ENCODE peak calls at places on chromosome 20, in ten cellular contexts. One of them, this sample, is unnamed.

GRCh38 chr20:8675896-8676295 is 393.0 kb upstream of the PLCB4 start:
- DNase-seq in lung: no peak
- DNase-seq in MCF 10A: no peak
- DNase-seq in IMR-90: no peak
- DNase-seq in CD8-positive, alpha-beta T cell: no peak
- DNase-seq in GM10248: no peak
- DNase-seq in BE2C: no peak
- DNase-seq in neural progenitor cell: no peak
- DNase-seq in GM13977: no peak
- DNase-seq in cardiac muscle cell: no peak
- DNase-seq in this sample: no peak

GRCh38 chr20:443223-443793 is 19.0 kb downstream of the TBC1D20 start:
- DNase-seq in lung: no peak
- DNase-seq in MCF 10A: no peak
- DNase-seq in IMR-90: no peak
- DNase-seq in CD8-positive, alpha-beta T cell: no peak
- DNase-seq in GM10248: no peak
- DNase-seq in BE2C: no peak
- DNase-seq in neural progenitor cell: no peak
- DNase-seq in GM13977: no peak
- DNase-seq in cardiac muscle cell: no peak
- DNase-seq in this sample: no peak

GRCh38 chr20:10430000-10430466 is 4.0 kb downstream of the MKKS start:
- DNase-seq in lung: no peak
- DNase-seq in MCF 10A: no peak
- DNase-seq in IMR-90: peak; percentile 32
- DNase-seq in CD8-positive, alpha-beta T cell: no peak
- DNase-seq in GM10248: no peak
- DNase-seq in BE2C: no peak
- DNase-seq in neural progenitor cell: no peak
- DNase-seq in GM13977: no peak
- DNase-seq in cardiac muscle cell: no peak
- DNase-seq in this sample: no peak

GRCh38 chr20:45997187-45997586 is 11.5 kb upstream of the MMP9 start:
- DNase-seq in lung: no peak
- DNase-seq in MCF 10A: no peak
- DNase-seq in IMR-90: no peak
- DNase-seq in CD8-positive, alpha-beta T cell: no peak
- DNase-seq in GM10248: no peak
- DNase-seq in BE2C: no peak
- DNase-seq in neural progenitor cell: no peak
- DNase-seq in GM13977: no peak
- DNase-seq in cardiac muscle cell: no peak
- DNase-seq in this sample: no peak

GRCh38 chr20:5658897-5659296 is 91.3 kb upstream of the SHLD1 start:
- DNase-seq in lung: peak; percentile 54
- DNase-seq in MCF 10A: peak; percentile 83
- DNase-seq in IMR-90: peak; percentile 91
- DNase-seq in CD8-positive, alpha-beta T cell: peak; percentile 7
- DNase-seq in GM10248: peak; percentile 71
- DNase-seq in BE2C: no peak
- DNase-seq in neural progenitor cell: no peak
- DNase-seq in GM13977: peak; percentile 66
- DNase-seq in cardiac muscle cell: peak; percentile 96
- DNase-seq in this sample: no peak

GRCh38 chr20:23640873-23641667 is 3.3 kb upstream of the CST3 start:
- DNase-seq in lung: no peak
- DNase-seq in MCF 10A: no peak
- DNase-seq in IMR-90: no peak
- DNase-seq in CD8-positive, alpha-beta T cell: no peak
- DNase-seq in GM10248: peak; percentile 21
- DNase-seq in BE2C: no peak
- DNase-seq in neural progenitor cell: no peak
- DNase-seq in GM13977: no peak
- DNase-seq in cardiac muscle cell: no peak
- DNase-seq in this sample: no peak

GRCh38 chr20:51643390-51643789 is 100.9 kb upstream of the NFATC2 start:
- DNase-seq in lung: no peak
- DNase-seq in MCF 10A: no peak
- DNase-seq in IMR-90: no peak
- DNase-seq in CD8-positive, alpha-beta T cell: no peak
- DNase-seq in GM10248: no peak
- DNase-seq in BE2C: no peak
- DNase-seq in neural progenitor cell: no peak
- DNase-seq in GM13977: no peak
- DNase-seq in cardiac muscle cell: no peak
- DNase-seq in this sample: no peak

GRCh38 chr20:21323640-21324039 is 20.5 kb downstream of the XRN2 start:
- DNase-seq in lung: no peak
- DNase-seq in MCF 10A: peak; percentile 87
- DNase-seq in IMR-90: peak; percentile 86
- DNase-seq in CD8-positive, alpha-beta T cell: no peak
- DNase-seq in GM10248: no peak
- DNase-seq in BE2C: no peak
- DNase-seq in neural progenitor cell: no peak
- DNase-seq in GM13977: no peak
- DNase-seq in cardiac muscle cell: peak; percentile 82
- DNase-seq in this sample: no peak

GRCh38 chr20:50413088-50413500 is 97.1 kb upstream of the PTPN1 start:
- DNase-seq in lung: no peak
- DNase-seq in MCF 10A: peak; percentile 98
- DNase-seq in IMR-90: no peak
- DNase-seq in CD8-positive, alpha-beta T cell: no peak
- DNase-seq in GM10248: no peak
- DNase-seq in BE2C: no peak
- DNase-seq in neural progenitor cell: no peak
- DNase-seq in GM13977: no peak
- DNase-seq in cardiac muscle cell: peak; percentile 77
- DNase-seq in this sample: no peak

GRCh38 chr20:1734269-1734858 is 76.8 kb upstream of the SIRPG start:
- DNase-seq in lung: no peak
- DNase-seq in MCF 10A: peak; percentile 52
- DNase-seq in IMR-90: no peak
- DNase-seq in CD8-positive, alpha-beta T cell: peak; percentile 7
- DNase-seq in GM10248: peak; percentile 34
- DNase-seq in BE2C: no peak
- DNase-seq in neural progenitor cell: no peak
- DNase-seq in GM13977: peak; percentile 64
- DNase-seq in cardiac muscle cell: no peak
- DNase-seq in this sample: peak; percentile 67

GRCh38 chr20:61767776-61768494 is 297.7 kb downstream of the TAF4 start:
- DNase-seq in lung: no peak
- DNase-seq in MCF 10A: no peak
- DNase-seq in IMR-90: no peak
- DNase-seq in CD8-positive, alpha-beta T cell: no peak
- DNase-seq in GM10248: no peak
- DNase-seq in BE2C: no peak
- DNase-seq in neural progenitor cell: no peak
- DNase-seq in GM13977: no peak
- DNase-seq in cardiac muscle cell: no peak
- DNase-seq in this sample: no peak

GRCh38 chr20:48682529-48683385 is 145.0 kb downstream of the PREX1 start:
- DNase-seq in lung: peak; percentile 89
- DNase-seq in MCF 10A: peak; percentile 81
- DNase-seq in IMR-90: peak; percentile 92
- DNase-seq in CD8-positive, alpha-beta T cell: no peak
- DNase-seq in GM10248: no peak
- DNase-seq in BE2C: peak; percentile 97
- DNase-seq in neural progenitor cell: peak; percentile 84
- DNase-seq in GM13977: no peak
- DNase-seq in cardiac muscle cell: peak; percentile 99
- DNase-seq in this sample: peak; percentile 69

GRCh38 chr20:13220194-13220856 is 749 bp upstream of the ISM1 start:
- DNase-seq in lung: peak; percentile 43
- DNase-seq in MCF 10A: no peak
- DNase-seq in IMR-90: peak; percentile 3
- DNase-seq in CD8-positive, alpha-beta T cell: no peak
- DNase-seq in GM10248: peak; percentile 23
- DNase-seq in BE2C: peak; percentile 23
- DNase-seq in neural progenitor cell: peak; percentile 76
- DNase-seq in GM13977: peak; percentile 35
- DNase-seq in cardiac muscle cell: peak; percentile 38
- DNase-seq in this sample: no peak

GRCh38 chr20:46970937-46971630 is 76.4 kb downstream of the EYA2 start:
- DNase-seq in lung: no peak
- DNase-seq in MCF 10A: peak; percentile 88
- DNase-seq in IMR-90: peak; percentile 97
- DNase-seq in CD8-positive, alpha-beta T cell: no peak
- DNase-seq in GM10248: no peak
- DNase-seq in BE2C: peak; percentile 35
- DNase-seq in neural progenitor cell: peak; percentile 87
- DNase-seq in GM13977: peak; percentile 35
- DNase-seq in cardiac muscle cell: peak; percentile 90
- DNase-seq in this sample: no peak

GRCh38 chr20:12061471-12061870 is 143.8 kb downstream of the BTBD3 start:
- DNase-seq in lung: no peak
- DNase-seq in MCF 10A: peak; percentile 6
- DNase-seq in IMR-90: no peak
- DNase-seq in CD8-positive, alpha-beta T cell: no peak
- DNase-seq in GM10248: no peak
- DNase-seq in BE2C: no peak
- DNase-seq in neural progenitor cell: no peak
- DNase-seq in GM13977: no peak
- DNase-seq in cardiac muscle cell: peak; percentile 81
- DNase-seq in this sample: no peak

DNA sequence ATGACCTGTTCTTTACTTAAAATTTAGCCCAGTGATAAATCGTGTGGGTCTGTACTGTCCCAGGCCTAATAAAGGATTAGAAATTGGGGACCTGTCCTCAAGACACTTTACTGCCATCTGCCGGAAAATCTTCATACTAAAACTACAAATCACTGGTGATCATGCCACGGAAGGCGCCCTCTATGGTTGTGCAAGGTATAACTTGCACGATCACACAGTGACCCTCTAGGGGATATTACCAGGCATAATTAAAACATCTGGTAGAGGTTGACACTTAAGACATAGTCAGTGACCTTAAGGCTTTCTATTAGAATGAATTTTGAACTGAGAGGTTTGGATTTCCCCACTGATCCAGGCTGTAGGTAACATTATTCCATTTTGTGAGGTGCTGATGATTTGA is 172.6 kb downstream of the BMP2 start:
- DNase-seq in lung: no peak
- DNase-seq in MCF 10A: peak; percentile 45
- DNase-seq in IMR-90: no peak
- DNase-seq in CD8-positive, alpha-beta T cell: no peak
- DNase-seq in GM10248: no peak
- DNase-seq in BE2C: peak; percentile 23
- DNase-seq in neural progenitor cell: peak; percentile 80
- DNase-seq in GM13977: no peak
- DNase-seq in cardiac muscle cell: peak; percentile 18
- DNase-seq in this sample: peak; percentile 75
- TF ChIP-seq CTCF in lung: no peak
- TF ChIP-seq CTCF in MCF 10A: peak; percentile 45
- TF ChIP-seq CTCF in IMR-90: peak; percentile 23
- TF ChIP-seq CTCF in CD8-positive, alpha-beta T cell: no peak
- TF ChIP-seq CTCF in GM10248: no peak
- TF ChIP-seq CTCF in BE2C: peak; percentile 45
- TF ChIP-seq CTCF in neural progenitor cell: peak; percentile 84
- TF ChIP-seq CTCF in GM13977: peak; percentile 45
- TF ChIP-seq CTCF in cardiac muscle cell: peak; percentile 15
- TF ChIP-seq CTCF in this sample: peak; percentile 90

GRCh38 chr20:3612795-3613560 is 50.2 kb downstream of the GFRA4 start:
- DNase-seq in lung: no peak
- DNase-seq in MCF 10A: no peak
- DNase-seq in IMR-90: peak; percentile 13
- DNase-seq in CD8-positive, alpha-beta T cell: no peak
- DNase-seq in GM10248: no peak
- DNase-seq in BE2C: no peak
- DNase-seq in neural progenitor cell: no peak
- DNase-seq in GM13977: no peak
- DNase-seq in cardiac muscle cell: peak; percentile 21
- DNase-seq in this sample: no peak
- TF ChIP-seq CTCF in lung: no peak
- TF ChIP-seq CTCF in MCF 10A: no peak
- TF ChIP-seq CTCF in IMR-90: peak; percentile 13
- TF ChIP-seq CTCF in CD8-positive, alpha-beta T cell: no peak
- TF ChIP-seq CTCF in GM10248: no peak
- TF ChIP-seq CTCF in BE2C: no peak
- TF ChIP-seq CTCF in neural progenitor cell: no peak
- TF ChIP-seq CTCF in GM13977: no peak
- TF ChIP-seq CTCF in cardiac muscle cell: no peak
- TF ChIP-seq CTCF in this sample: peak; percentile 17

GRCh38 chr20:2780948-2781347 is 19.5 kb downstream of the CPXM1 start:
- DNase-seq in lung: no peak
- DNase-seq in MCF 10A: no peak
- DNase-seq in IMR-90: no peak
- DNase-seq in CD8-positive, alpha-beta T cell: no peak
- DNase-seq in GM10248: no peak
- DNase-seq in BE2C: no peak
- DNase-seq in neural progenitor cell: peak; percentile 12
- DNase-seq in GM13977: no peak
- DNase-seq in cardiac muscle cell: no peak
- DNase-seq in this sample: peak; percentile 23
- TF ChIP-seq CTCF in lung: no peak
- TF ChIP-seq CTCF in MCF 10A: no peak
- TF ChIP-seq CTCF in IMR-90: no peak
- TF ChIP-seq CTCF in CD8-positive, alpha-beta T cell: no peak
- TF ChIP-seq CTCF in GM10248: no peak
- TF ChIP-seq CTCF in BE2C: no peak
- TF ChIP-seq CTCF in neural progenitor cell: peak; percentile 20
- TF ChIP-seq CTCF in GM13977: no peak
- TF ChIP-seq CTCF in cardiac muscle cell: no peak
- TF ChIP-seq CTCF in this sample: peak; percentile 24

GRCh38 chr20:38680492-38681118 is 43.7 kb upstream of the SLC32A1 start:
- DNase-seq in lung: no peak
- DNase-seq in MCF 10A: peak; percentile 57
- DNase-seq in IMR-90: peak; percentile 28
- DNase-seq in CD8-positive, alpha-beta T cell: no peak
- DNase-seq in GM10248: no peak
- DNase-seq in BE2C: no peak
- DNase-seq in neural progenitor cell: peak; percentile 89
- DNase-seq in GM13977: no peak
- DNase-seq in cardiac muscle cell: peak; percentile 48
- DNase-seq in this sample: peak; percentile 40

GRCh38 chr20:38685271-38685670 is 39.0 kb upstream of the SLC32A1 start:
- DNase-seq in lung: no peak
- DNase-seq in MCF 10A: no peak
- DNase-seq in IMR-90: no peak
- DNase-seq in CD8-positive, alpha-beta T cell: no peak
- DNase-seq in GM10248: no peak
- DNase-seq in BE2C: no peak
- DNase-seq in neural progenitor cell: no peak
- DNase-seq in GM13977: no peak
- DNase-seq in cardiac muscle cell: no peak
- DNase-seq in this sample: no peak

DNA sequence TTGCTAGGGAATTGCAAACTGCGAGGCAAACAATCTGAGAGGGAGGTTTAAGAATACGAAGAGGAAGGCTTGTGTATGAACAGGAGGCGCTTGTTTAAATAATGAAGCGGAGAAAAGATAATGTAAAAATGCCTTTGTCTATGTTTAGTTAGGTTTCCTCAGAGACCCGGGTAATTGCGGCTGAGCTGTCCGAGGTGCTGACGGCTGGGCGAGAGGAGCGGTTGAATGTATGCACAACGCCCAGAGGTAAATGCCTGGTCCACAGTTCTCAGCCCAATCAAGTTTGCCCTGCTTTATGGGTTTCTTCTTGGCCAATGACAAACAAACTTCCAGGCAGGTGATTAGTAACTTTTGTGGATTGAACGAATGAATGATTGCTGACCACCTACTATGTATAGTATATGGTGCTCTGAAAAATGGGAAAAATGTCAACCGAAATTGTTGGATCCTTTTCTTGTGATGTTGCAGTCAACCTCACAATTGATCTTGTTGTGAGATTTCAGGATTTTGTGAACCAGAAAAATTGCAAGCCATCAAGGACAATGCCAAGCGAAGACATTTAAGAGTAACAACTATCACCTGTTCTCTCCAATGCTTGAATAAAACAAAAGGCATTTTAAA is 38.3 kb upstream of the SLC32A1 start:
- DNase-seq in lung: peak; percentile 35
- DNase-seq in MCF 10A: peak; percentile 59
- DNase-seq in IMR-90: peak; percentile 44
- DNase-seq in CD8-positive, alpha-beta T cell: peak; percentile 14
- DNase-seq in GM10248: peak; percentile 41
- DNase-seq in BE2C: no peak
- DNase-seq in neural progenitor cell: peak; percentile 84
- DNase-seq in GM13977: peak; percentile 44
- DNase-seq in cardiac muscle cell: peak; percentile 69
- DNase-seq in this sample: peak; percentile 60
- TF ChIP-seq CTCF in lung: no peak
- TF ChIP-seq CTCF in MCF 10A: no peak
- TF ChIP-seq CTCF in IMR-90: no peak
- TF ChIP-seq CTCF in CD8-positive, alpha-beta T cell: no peak
- TF ChIP-seq CTCF in GM10248: no peak
- TF ChIP-seq CTCF in BE2C: no peak
- TF ChIP-seq CTCF in neural progenitor cell: no peak
- TF ChIP-seq CTCF in GM13977: no peak
- TF ChIP-seq CTCF in cardiac muscle cell: no peak
- TF ChIP-seq CTCF in this sample: no peak

This sample was measured in MM.1S.